ENCODE peak calls at places on chromosomes 11 and 22, in seven cellular contexts. One of them, this sample, is unnamed.

GRCh38 chr11:124623861-124624525 is 1.3 kb downstream of the TBRG1 start:
- DNase-seq in Peyer's patch: no peak
- DNase-seq in suprapubic skin: no peak
- DNase-seq in upper lobe of right lung: no peak
- DNase-seq in pancreas: no peak
- DNase-seq in lower lobe of right lung: no peak
- DNase-seq in left ventricle myocardium inferior: no peak
- DNase-seq in this sample: no peak

GRCh38 chr11:35525501-35526175 is at the start of gene PAMR1:
- DNase-seq in Peyer's patch: peak
- DNase-seq in suprapubic skin: peak
- DNase-seq in upper lobe of right lung: peak
- DNase-seq in pancreas: peak
- DNase-seq in lower lobe of right lung: peak
- DNase-seq in left ventricle myocardium inferior: peak
- DNase-seq in this sample: peak

GRCh38 chr11:123164732-123165450 is 30.2 kb downstream of the CLMP start:
- DNase-seq in Peyer's patch: no peak
- DNase-seq in suprapubic skin: no peak
- DNase-seq in upper lobe of right lung: no peak
- DNase-seq in pancreas: no peak
- DNase-seq in lower lobe of right lung: no peak
- DNase-seq in left ventricle myocardium inferior: no peak
- DNase-seq in this sample: no peak

GRCh38 chr11:57180141-57180561 is 1.6 kb upstream of the LRRC55 start:
- DNase-seq in Peyer's patch: no peak
- DNase-seq in suprapubic skin: no peak
- DNase-seq in upper lobe of right lung: no peak
- DNase-seq in pancreas: no peak
- DNase-seq in lower lobe of right lung: no peak
- DNase-seq in left ventricle myocardium inferior: no peak
- DNase-seq in this sample: no peak

GRCh38 chr11:31824791-31825452 is 13.8 kb upstream of the PAX6 start:
- DNase-seq in Peyer's patch: peak
- DNase-seq in suprapubic skin: no peak
- DNase-seq in upper lobe of right lung: no peak
- DNase-seq in pancreas: no peak
- DNase-seq in lower lobe of right lung: no peak
- DNase-seq in left ventricle myocardium inferior: no peak
- DNase-seq in this sample: no peak

GRCh38 chr11:72231396-72232259 is 7.1 kb downstream of the INPPL1 start:
- DNase-seq in Peyer's patch: no peak
- DNase-seq in suprapubic skin: peak
- DNase-seq in upper lobe of right lung: peak
- DNase-seq in pancreas: peak
- DNase-seq in lower lobe of right lung: no peak
- DNase-seq in left ventricle myocardium inferior: peak
- DNase-seq in this sample: no peak

GRCh38 chr11:99241059-99241458 is 220.3 kb downstream of the CNTN5 start:
- DNase-seq in Peyer's patch: no peak
- DNase-seq in suprapubic skin: no peak
- DNase-seq in upper lobe of right lung: no peak
- DNase-seq in pancreas: no peak
- DNase-seq in lower lobe of right lung: no peak
- DNase-seq in left ventricle myocardium inferior: no peak
- DNase-seq in this sample: no peak

GRCh38 chr11:8219257-8220021 is 44.2 kb downstream of the LMO1 start:
- DNase-seq in Peyer's patch: no peak
- DNase-seq in suprapubic skin: no peak
- DNase-seq in upper lobe of right lung: no peak
- DNase-seq in pancreas: no peak
- DNase-seq in lower lobe of right lung: peak
- DNase-seq in left ventricle myocardium inferior: no peak
- DNase-seq in this sample: peak

GRCh38 chr11:37817727-37818270 is 1219.8 kb upstream of the RAG2 start:
- DNase-seq in Peyer's patch: no peak
- DNase-seq in suprapubic skin: no peak
- DNase-seq in upper lobe of right lung: no peak
- DNase-seq in pancreas: no peak
- DNase-seq in lower lobe of right lung: no peak
- DNase-seq in left ventricle myocardium inferior: no peak
- DNase-seq in this sample: no peak

GRCh38 chr11:77879218-77879617 is 58.3 kb downstream of the AAMDC start:
- DNase-seq in Peyer's patch: no peak
- DNase-seq in suprapubic skin: no peak
- DNase-seq in upper lobe of right lung: no peak
- DNase-seq in pancreas: no peak
- DNase-seq in lower lobe of right lung: no peak
- DNase-seq in left ventricle myocardium inferior: peak
- DNase-seq in this sample: no peak

GRCh38 chr11:129932385-129933067 is 37.1 kb upstream of the NFRKB start:
- DNase-seq in Peyer's patch: no peak
- DNase-seq in suprapubic skin: no peak
- DNase-seq in upper lobe of right lung: no peak
- DNase-seq in pancreas: no peak
- DNase-seq in lower lobe of right lung: no peak
- DNase-seq in left ventricle myocardium inferior: no peak
- DNase-seq in this sample: no peak

GRCh38 chr11:36150986-36151385 is 138.2 kb downstream of the COMMD9 start:
- DNase-seq in Peyer's patch: no peak
- DNase-seq in suprapubic skin: no peak
- DNase-seq in upper lobe of right lung: no peak
- DNase-seq in pancreas: no peak
- DNase-seq in lower lobe of right lung: no peak
- DNase-seq in left ventricle myocardium inferior: no peak
- DNase-seq in this sample: no peak

GRCh38 chr11:74031310-74031676 is 22.4 kb upstream of the UCP3 start:
- DNase-seq in Peyer's patch: no peak
- DNase-seq in suprapubic skin: no peak
- DNase-seq in upper lobe of right lung: no peak
- DNase-seq in pancreas: no peak
- DNase-seq in lower lobe of right lung: no peak
- DNase-seq in left ventricle myocardium inferior: no peak
- DNase-seq in this sample: no peak

GRCh38 chr11:104105155-104105554 is 58.8 kb downstream of the PDGFD start:
- DNase-seq in Peyer's patch: no peak
- DNase-seq in suprapubic skin: no peak
- DNase-seq in upper lobe of right lung: no peak
- DNase-seq in pancreas: no peak
- DNase-seq in lower lobe of right lung: no peak
- DNase-seq in left ventricle myocardium inferior: no peak
- DNase-seq in this sample: no peak

GRCh38 chr11:118211006-118211405 is 13.8 kb downstream of the JAML start:
- DNase-seq in Peyer's patch: no peak
- DNase-seq in suprapubic skin: no peak
- DNase-seq in upper lobe of right lung: no peak
- DNase-seq in pancreas: no peak
- DNase-seq in lower lobe of right lung: no peak
- DNase-seq in left ventricle myocardium inferior: no peak
- DNase-seq in this sample: no peak

GRCh38 chr11:129451524-129451923 is 75.9 kb downstream of the BARX2 start:
- DNase-seq in Peyer's patch: no peak
- DNase-seq in suprapubic skin: no peak
- DNase-seq in upper lobe of right lung: no peak
- DNase-seq in pancreas: no peak
- DNase-seq in lower lobe of right lung: no peak
- DNase-seq in left ventricle myocardium inferior: no peak
- DNase-seq in this sample: no peak

GRCh38 chr22:46902998-46903916 is 140.8 kb downstream of the TBC1D22A start:
- DNase-seq in Peyer's patch: no peak
- DNase-seq in suprapubic skin: no peak
- DNase-seq in upper lobe of right lung: peak
- DNase-seq in pancreas: no peak
- DNase-seq in lower lobe of right lung: no peak
- DNase-seq in left ventricle myocardium inferior: no peak
- DNase-seq in this sample: peak

GRCh38 chr22:24532075-24532474 is 22.9 kb downstream of the GUCD1 start:
- DNase-seq in Peyer's patch: no peak
- DNase-seq in suprapubic skin: no peak
- DNase-seq in upper lobe of right lung: no peak
- DNase-seq in pancreas: no peak
- DNase-seq in lower lobe of right lung: no peak
- DNase-seq in left ventricle myocardium inferior: no peak
- DNase-seq in this sample: no peak

GRCh38 chr11:13679768-13680167 is 11.3 kb downstream of the FAR1 start:
- DNase-seq in Peyer's patch: no peak
- DNase-seq in suprapubic skin: no peak
- DNase-seq in upper lobe of right lung: no peak
- DNase-seq in pancreas: no peak
- DNase-seq in lower lobe of right lung: no peak
- DNase-seq in left ventricle myocardium inferior: no peak
- DNase-seq in this sample: no peak

GRCh38 chr11:103398829-103399228 is 289.6 kb downstream of the DYNC2H1 start:
- DNase-seq in Peyer's patch: no peak
- DNase-seq in suprapubic skin: no peak
- DNase-seq in upper lobe of right lung: no peak
- DNase-seq in pancreas: no peak
- DNase-seq in lower lobe of right lung: no peak
- DNase-seq in left ventricle myocardium inferior: no peak
- DNase-seq in this sample: no peak

GRCh38 chr11:76602431-76602861 is 68.1 kb downstream of the LRRC32 start:
- DNase-seq in Peyer's patch: peak
- DNase-seq in suprapubic skin: peak
- DNase-seq in upper lobe of right lung: no peak
- DNase-seq in pancreas: peak
- DNase-seq in lower lobe of right lung: no peak
- DNase-seq in left ventricle myocardium inferior: peak
- DNase-seq in this sample: no peak

GRCh38 chr11:61460474-61460881 is 30.6 kb downstream of the SDHAF2 start:
- DNase-seq in Peyer's patch: no peak
- DNase-seq in suprapubic skin: no peak
- DNase-seq in upper lobe of right lung: no peak
- DNase-seq in pancreas: no peak
- DNase-seq in lower lobe of right lung: no peak
- DNase-seq in left ventricle myocardium inferior: peak
- DNase-seq in this sample: no peak

GRCh38 chr11:73177380-73178091 is 35.4 kb upstream of the FCHSD2 start:
- DNase-seq in Peyer's patch: no peak
- DNase-seq in suprapubic skin: no peak
- DNase-seq in upper lobe of right lung: no peak
- DNase-seq in pancreas: peak
- DNase-seq in lower lobe of right lung: peak
- DNase-seq in left ventricle myocardium inferior: peak
- DNase-seq in this sample: no peak

DNA sequence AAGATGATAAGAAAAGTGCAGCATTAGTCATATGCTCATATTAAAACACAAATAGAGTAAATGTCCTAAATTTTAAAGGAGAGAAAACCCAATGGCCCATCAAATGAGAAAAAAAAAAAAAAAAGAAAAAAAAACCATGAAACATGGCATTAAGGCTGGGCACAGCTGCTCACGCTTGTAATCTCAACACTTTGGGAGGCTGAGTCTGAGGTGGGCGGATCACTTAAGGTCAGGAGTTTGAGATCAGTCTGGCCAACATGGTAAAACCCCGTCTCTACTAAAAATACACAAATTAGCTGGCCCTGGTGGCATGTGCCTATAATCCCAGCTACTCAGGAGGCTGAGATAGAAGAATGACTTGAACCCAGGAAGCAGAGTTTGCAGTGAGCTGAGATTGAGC is 515.5 kb upstream of the ANO3 start:
- DNase-seq in Peyer's patch: no peak
- DNase-seq in suprapubic skin: no peak
- DNase-seq in upper lobe of right lung: no peak
- DNase-seq in pancreas: no peak
- DNase-seq in lower lobe of right lung: no peak
- DNase-seq in left ventricle myocardium inferior: no peak
- DNase-seq in this sample: no peak
- H3K4me3 ChIP-seq in Peyer's patch: no peak
- H3K4me3 ChIP-seq in suprapubic skin: no peak
- H3K4me3 ChIP-seq in upper lobe of right lung: no peak
- H3K4me3 ChIP-seq in pancreas: no peak
- H3K4me3 ChIP-seq in lower lobe of right lung: no peak
- H3K4me3 ChIP-seq in left ventricle myocardium inferior: no peak
- H3K4me3 ChIP-seq in this sample: no peak

GRCh38 chr11:66870616-66871520 is 14.0 kb downstream of the LRFN4 start:
- DNase-seq in Peyer's patch: no peak
- DNase-seq in suprapubic skin: no peak
- DNase-seq in upper lobe of right lung: no peak
- DNase-seq in pancreas: peak
- DNase-seq in lower lobe of right lung: no peak
- DNase-seq in left ventricle myocardium inferior: no peak
- DNase-seq in this sample: no peak
- H3K27ac ChIP-seq in Peyer's patch: no peak
- H3K27ac ChIP-seq in suprapubic skin: no peak
- H3K27ac ChIP-seq in upper lobe of right lung: no peak
- H3K27ac ChIP-seq in pancreas: no peak
- H3K27ac ChIP-seq in lower lobe of right lung: no peak
- H3K27ac ChIP-seq in left ventricle myocardium inferior: no peak
- H3K27ac ChIP-seq in this sample: no peak

DNA sequence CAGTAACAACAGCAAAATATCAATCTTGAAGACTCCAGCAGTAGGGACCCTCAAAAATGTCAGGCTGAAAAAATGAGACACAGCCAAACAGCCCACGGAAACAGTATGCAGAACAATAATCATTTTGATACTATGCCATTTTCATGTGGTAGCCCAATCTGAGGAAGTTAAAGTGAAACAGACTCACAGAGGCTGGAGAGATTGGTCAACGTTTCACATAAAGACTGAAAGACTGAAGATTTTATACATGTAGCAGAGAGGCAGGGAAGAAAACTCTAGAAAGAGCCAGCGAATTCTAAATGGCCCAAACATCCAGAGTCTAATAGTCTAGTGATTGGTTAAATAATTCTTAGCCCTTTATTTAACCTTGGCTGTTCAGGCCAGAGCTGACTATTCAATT is 49.4 kb downstream of the MAML2 start:
- DNase-seq in Peyer's patch: no peak
- DNase-seq in suprapubic skin: no peak
- DNase-seq in upper lobe of right lung: no peak
- DNase-seq in pancreas: no peak
- DNase-seq in lower lobe of right lung: no peak
- DNase-seq in left ventricle myocardium inferior: no peak
- DNase-seq in this sample: no peak
- H3K4me3 ChIP-seq in Peyer's patch: no peak
- H3K4me3 ChIP-seq in suprapubic skin: no peak
- H3K4me3 ChIP-seq in upper lobe of right lung: peak
- H3K4me3 ChIP-seq in pancreas: no peak
- H3K4me3 ChIP-seq in lower lobe of right lung: no peak
- H3K4me3 ChIP-seq in left ventricle myocardium inferior: peak
- H3K4me3 ChIP-seq in this sample: no peak

DNA sequence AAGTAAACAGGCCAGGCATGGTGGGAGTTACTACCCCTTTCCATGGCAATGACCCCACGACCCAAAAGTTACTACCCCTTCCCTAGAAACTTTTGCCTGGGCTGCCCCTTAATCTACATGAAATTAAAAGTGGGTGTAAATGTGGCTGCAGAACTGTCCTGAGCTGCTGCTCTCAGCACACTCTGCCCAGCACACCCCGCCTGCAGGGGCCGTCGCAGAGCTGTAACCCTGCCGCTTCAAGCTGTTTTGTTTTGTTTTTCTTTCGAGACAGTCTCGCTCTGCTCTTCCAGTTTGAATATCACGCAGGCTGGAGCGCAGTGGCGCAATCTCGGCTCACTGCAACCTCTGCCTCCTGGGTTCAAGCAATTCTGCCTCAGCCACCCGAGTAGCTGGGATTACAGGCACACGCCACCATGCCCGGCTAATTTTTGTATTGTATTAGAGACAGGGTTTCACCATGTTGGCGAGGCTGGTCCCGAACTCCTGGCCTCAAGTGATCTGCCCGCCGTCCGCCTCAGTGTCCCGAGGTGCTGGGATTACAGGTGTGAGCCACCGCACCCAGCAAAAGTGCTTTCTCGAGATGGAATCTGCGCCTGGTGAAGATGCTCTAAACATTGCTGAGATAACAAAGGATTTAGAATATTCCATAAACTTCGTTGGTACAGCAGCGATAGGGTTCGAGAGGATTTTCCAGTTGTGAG is 6.0 kb upstream of the RNH1 start:
- DNase-seq in Peyer's patch: peak
- DNase-seq in suprapubic skin: no peak
- DNase-seq in upper lobe of right lung: no peak
- DNase-seq in pancreas: no peak
- DNase-seq in lower lobe of right lung: no peak
- DNase-seq in left ventricle myocardium inferior: no peak
- DNase-seq in this sample: no peak
- H3K27ac ChIP-seq in Peyer's patch: no peak
- H3K27ac ChIP-seq in suprapubic skin: no peak
- H3K27ac ChIP-seq in upper lobe of right lung: no peak
- H3K27ac ChIP-seq in pancreas: no peak
- H3K27ac ChIP-seq in lower lobe of right lung: no peak
- H3K27ac ChIP-seq in left ventricle myocardium inferior: no peak
- H3K27ac ChIP-seq in this sample: no peak